ENCODE peak calls at places on chromosomes 7 and 10, in six cellular contexts. M, G, E, L, Q and R are unnamed samples.

GRCh38 chr7:22256702-22257101 is 100.3 kb downstream of the RAPGEF5 start:
- DNase-seq in M (no peak), G (no peak), E (no peak), L (no peak), Q (no peak), R (no peak)

GRCh38 chr7:53303781-53304180 is 268.3 kb downstream of the POM121L12 start:
- DNase-seq in M (no peak), G (no peak), E (no peak), L (no peak), Q (no peak), R (no peak)

GRCh38 chr7:128075536-128076095 is 44.4 kb upstream of the LRRC4 start:
- DNase-seq in M (no peak), G (no peak), E (no peak), L (no peak), Q (no peak), R (no peak)

GRCh38 chr10:48776528-48776927 is 91.9 kb downstream of the WDFY4 start:
- DNase-seq in M (no peak), G (no peak), E (no peak), L (no peak), Q (no peak), R (no peak)

GRCh38 chr7:116495737-116496136 is 3.8 kb upstream of the CAV2 start:
- DNase-seq in M (no peak), G (peak; percentile 79), E (peak; percentile 66), L (no peak), Q (no peak), R (no peak)

GRCh38 chr10:103859161-103860141 is 4.1 kb upstream of the SH3PXD2A start:
- DNase-seq in M (peak; percentile 40), G (peak; percentile 69), E (peak; percentile 68), L (peak; percentile 63), Q (no peak), R (no peak)

GRCh38 chr10:101141622-101142532 is 10.8 kb downstream of the TLX1 start:
- DNase-seq in M (peak; percentile 20), G (peak; percentile 74), E (peak; percentile 82), L (peak; percentile 81), Q (peak; percentile 33), R (peak; percentile 13)

GRCh38 chr10:9211228-9211627 is 1156.7 kb downstream of the GATA3 start:
- DNase-seq in M (no peak), G (no peak), E (peak; percentile 16), L (no peak), Q (no peak), R (no peak)

GRCh38 chr10:28293238-28294168 is 9.4 kb downstream of the MPP7 start:
- DNase-seq in M (peak; percentile 12), G (no peak), E (no peak), L (no peak), Q (no peak), R (no peak)

GRCh38 chr7:30888783-30889182 is 22.9 kb upstream of the AQP1 start:
- DNase-seq in M (peak; percentile 94), G (peak; percentile 70), E (peak; percentile 17), L (no peak), Q (peak; percentile 71), R (peak; percentile 58)

GRCh38 chr10:58516118-58516517 is 3.4 kb downstream of the BICC1 start:
- DNase-seq in M (peak; percentile 64), G (peak; percentile 31), E (peak; percentile 79), L (no peak), Q (no peak), R (no peak)

GRCh38 chr10:129626801-129627434 is 159.9 kb downstream of the MGMT start:
- DNase-seq in M (no peak), G (no peak), E (no peak), L (no peak), Q (no peak), R (no peak)

GRCh38 chr10:78899996-78900714 is 168.6 kb upstream of the ZMIZ1 start:
- DNase-seq in M (no peak), G (no peak), E (no peak), L (peak; percentile 3), Q (no peak), R (no peak)

GRCh38 chr7:91226411-91226810 is 37.8 kb upstream of the FZD1 start:
- DNase-seq in M (no peak), G (no peak), E (no peak), L (no peak), Q (no peak), R (no peak)

GRCh38 chr10:17768506-17768905 is 16.5 kb downstream of the TMEM236 start:
- DNase-seq in M (no peak), G (no peak), E (no peak), L (no peak), Q (no peak), R (no peak)

GRCh38 chr7:72362246-72362645 is 49.9 kb downstream of the CALN1 start:
- DNase-seq in M (no peak), G (no peak), E (no peak), L (no peak), Q (no peak), R (no peak)

GRCh38 chr7:94395141-94396041 is 696 bp downstream of the COL1A2 start:
- DNase-seq in M (peak; percentile 70), G (peak; percentile 63), E (peak; percentile 76), L (no peak), Q (no peak), R (no peak)

GRCh38 chr10:129464251-129464650 is 2.8 kb upstream of the MGMT start:
- DNase-seq in M (no peak), G (no peak), E (no peak), L (no peak), Q (no peak), R (no peak)

GRCh38 chr10:90963331-90963730 is 42.4 kb upstream of the ANKRD1 start:
- DNase-seq in M (no peak), G (no peak), E (no peak), L (no peak), Q (no peak), R (no peak)

GRCh38 chr10:45001382-45002148 is 842 bp downstream of the ZNF22 start:
- DNase-seq in M (peak; percentile 76), G (peak; percentile 78), E (peak; percentile 23), L (no peak), Q (no peak), R (no peak)

GRCh38 chr10:77351386-77351785 is 286.2 kb downstream of the KCNMA1 start:
- DNase-seq in M (peak; percentile 41), G (no peak), E (no peak), L (no peak), Q (no peak), R (no peak)

GRCh38 chr7:151704284-151704968 is 172.5 kb downstream of the PRKAG2 start:
- DNase-seq in M (no peak), G (no peak), E (no peak), L (no peak), Q (no peak), R (no peak)

GRCh38 chr7:151706568-151707469 is 170.1 kb downstream of the PRKAG2 start:
- DNase-seq in M (no peak), G (no peak), E (no peak), L (no peak), Q (no peak), R (no peak)

GRCh38 chr7:151707757-151708156 is 169.2 kb downstream of the PRKAG2 start:
- DNase-seq in M (no peak), G (no peak), E (no peak), L (no peak), Q (no peak), R (no peak)

GRCh38 chr7:151704969-151705743 is 171.8 kb downstream of the PRKAG2 start:
- DNase-seq in M (no peak), G (no peak), E (no peak), L (no peak), Q (no peak), R (no peak)

GRCh38 chr7:151705744-151706567 is 171.0 kb downstream of the PRKAG2 start:
- DNase-seq in M (peak; percentile 47), G (peak; percentile 22), E (peak; percentile 61), L (no peak), Q (no peak), R (no peak)
- TF ChIP-seq CTCF in M (peak; percentile 53), G (peak; percentile 67), E (peak; percentile 78), L (peak; percentile 65), Q (peak; percentile 62), R (peak; percentile 67)

GRCh38 chr10:98357208-98357836 is 57.7 kb downstream of the PYROXD2 start:
- DNase-seq in M (peak; percentile 62), G (no peak), E (no peak), L (no peak), Q (peak; percentile 94), R (peak; percentile 77)

GRCh38 chr10:98363188-98363587 is 51.8 kb downstream of the PYROXD2 start:
- DNase-seq in M (no peak), G (no peak), E (no peak), L (no peak), Q (no peak), R (no peak)

GRCh38 chr10:98364432-98365102 is 50.4 kb downstream of the PYROXD2 start:
- DNase-seq in M (no peak), G (no peak), E (no peak), L (no peak), Q (no peak), R (no peak)

GRCh38 chr10:98361636-98362035 is 53.3 kb downstream of the PYROXD2 start:
- DNase-seq in M (no peak), G (no peak), E (no peak), L (no peak), Q (no peak), R (no peak)

DNA sequence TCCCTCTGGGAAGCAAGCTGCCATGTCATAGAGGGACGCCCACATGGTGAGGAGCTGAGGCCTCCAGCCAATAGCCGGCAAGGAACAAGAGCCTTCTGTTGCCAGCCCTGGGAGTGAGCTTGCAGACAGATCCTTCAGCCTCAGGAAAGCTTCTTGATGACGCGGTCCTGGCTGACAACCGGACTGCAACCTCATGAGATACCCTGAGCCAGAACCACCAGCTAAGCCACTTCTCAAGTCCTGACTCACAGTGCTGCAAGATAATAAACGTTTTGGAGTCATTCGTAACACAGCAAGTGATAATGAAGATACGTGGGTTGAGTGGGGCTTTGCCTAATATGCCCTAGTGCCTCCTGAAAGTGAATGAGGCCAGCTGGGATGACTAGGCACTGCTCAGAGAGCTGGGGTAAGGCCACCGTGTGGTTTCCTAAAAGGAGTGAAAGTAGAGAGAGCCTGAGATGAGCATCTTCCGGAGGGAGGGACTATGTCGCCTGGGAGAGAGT is 53.8 kb downstream of the PYROXD2 start:
- DNase-seq in M (peak; percentile 100), G (peak; percentile 95), E (peak; percentile 13), L (no peak), Q (peak; percentile 100), R (peak; percentile 88)
- TF ChIP-seq CTCF in M (no peak), G (no peak), E (no peak), L (no peak), Q (peak; percentile 11), R (no peak)

GRCh38 chr7:130793855-130794618 is 60.0 kb upstream of the KLF14 start:
- DNase-seq in M (peak; percentile 33), G (peak; percentile 48), E (peak; percentile 11), L (no peak), Q (peak; percentile 2), R (no peak)
- TF ChIP-seq CTCF in M (peak; percentile 23), G (peak; percentile 42), E (no peak), L (no peak), Q (peak; percentile 30), R (peak; percentile 22)

GRCh38 chr7:88344956-88345832 is 38.5 kb upstream of the STEAP4 start:
- DNase-seq in M (no peak), G (no peak), E (peak; percentile 43), L (peak; percentile 30), Q (no peak), R (no peak)
- TF ChIP-seq CTCF in M (peak; percentile 37), G (peak; percentile 48), E (peak; percentile 42), L (peak; percentile 77), Q (peak; percentile 22), R (peak; percentile 43)